ENCODE peak calls at places on chromosomes 12 and 14, in ten cellular contexts. V is GM23338, U is HL-60, C is stomach, P is HCT116, T is endothelial cell of umbilical vein, W is HepG2, A is transverse colon, K is spleen, Z is H1. N is an unnamed sample.

GRCh38 chr12:132152411-132152821 is 8.2 kb downstream of the NOC4L start:
- DNase-seq in V (no peak), U (no peak), C (no peak), P (no peak), T (no peak), W (no peak), A (no peak), K (no peak), Z (no peak), N (no peak)

GRCh38 chr14:69685217-69685616 is 73.8 kb downstream of the SUSD6 start:
- DNase-seq in V (no peak), U (no peak), C (no peak), P (no peak), T (peak), W (no peak), A (no peak), K (no peak), Z (no peak), N (no peak)

GRCh38 chr14:40058916-40059897 is 627.0 kb upstream of the FBXO33 start:
- DNase-seq in V (no peak), U (no peak), C (no peak), P (no peak), T (no peak), W (no peak), A (no peak), K (no peak), Z (no peak), N (no peak)

GRCh38 chr14:82872494-82872893 is 1338.8 kb upstream of the SEL1L start:
- DNase-seq in V (peak), U (no peak), C (no peak), P (no peak), T (no peak), W (no peak), A (no peak), K (no peak), Z (peak), N (no peak)

GRCh38 chr12:1798734-1799067 is 21.7 kb upstream of the LRTM2 start:
- DNase-seq in V (no peak), U (no peak), C (no peak), P (no peak), T (no peak), W (no peak), A (no peak), K (peak), Z (no peak), N (no peak)

GRCh38 chr12:43692064-43692463 is 66.5 kb downstream of the PUS7L start:
- DNase-seq in V (no peak), U (no peak), C (no peak), P (peak), T (peak), W (no peak), A (no peak), K (no peak), Z (no peak), N (no peak)

GRCh38 chr12:127810026-127810425 is 456.9 kb upstream of the TMEM132C start:
- DNase-seq in V (no peak), U (no peak), C (no peak), P (no peak), T (no peak), W (no peak), A (no peak), K (no peak), Z (no peak), N (no peak)

GRCh38 chr12:76398106-76398505 is 49.9 kb upstream of the BBS10 start:
- DNase-seq in V (no peak), U (no peak), C (no peak), P (no peak), T (no peak), W (no peak), A (no peak), K (no peak), Z (no peak), N (no peak)

GRCh38 chr12:6809056-6809455 is 12.6 kb upstream of the GPR162 start:
- DNase-seq in V (no peak), U (no peak), C (no peak), P (no peak), T (no peak), W (no peak), A (no peak), K (no peak), Z (no peak), N (no peak)

GRCh38 chr14:20197459-20197858 is 6.8 kb downstream of the OR11G2 start:
- DNase-seq in V (no peak), U (peak), C (no peak), P (no peak), T (no peak), W (no peak), A (no peak), K (no peak), Z (no peak), N (no peak)

GRCh38 chr12:59629890-59630289 is 34.1 kb downstream of the SLC16A7 start:
- DNase-seq in V (no peak), U (no peak), C (no peak), P (no peak), T (no peak), W (no peak), A (no peak), K (no peak), Z (no peak), N (no peak)

GRCh38 chr14:39365354-39365753 is 66.9 kb downstream of the FBXO33 start:
- DNase-seq in V (no peak), U (no peak), C (no peak), P (no peak), T (no peak), W (no peak), A (no peak), K (no peak), Z (no peak), N (no peak)

GRCh38 chr14:99334277-99334676 is 62.3 kb upstream of the BCL11B start:
- DNase-seq in V (no peak), U (no peak), C (no peak), P (no peak), T (no peak), W (no peak), A (no peak), K (peak), Z (no peak), N (no peak)

GRCh38 chr12:41345071-41345470 is 157.0 kb downstream of the PDZRN4 start:
- DNase-seq in V (no peak), U (no peak), C (no peak), P (no peak), T (no peak), W (no peak), A (no peak), K (no peak), Z (no peak), N (no peak)

GRCh38 chr12:75814856-75815754 is 216.5 kb downstream of the PHLDA1 start:
- DNase-seq in V (no peak), U (no peak), C (no peak), P (no peak), T (peak), W (no peak), A (no peak), K (no peak), Z (no peak), N (no peak)

GRCh38 chr12:50589650-50590435 is 85.1 kb downstream of the DIP2B start:
- DNase-seq in V (no peak), U (no peak), C (no peak), P (no peak), T (peak), W (no peak), A (no peak), K (no peak), Z (no peak), N (no peak)

GRCh38 chr14:69047255-69047654 is 68.2 kb upstream of the ACTN1 start:
- DNase-seq in V (no peak), U (no peak), C (no peak), P (no peak), T (no peak), W (no peak), A (no peak), K (no peak), Z (no peak), N (no peak)

GRCh38 chr12:51900323-51900889 is 6.9 kb upstream of the ACVRL1 start:
- DNase-seq in V (no peak), U (no peak), C (no peak), P (no peak), T (no peak), W (no peak), A (no peak), K (no peak), Z (no peak), N (no peak)

GRCh38 chr12:65826513-65827171 is 2.4 kb downstream of the HMGA2 start:
- DNase-seq in V (peak), U (no peak), C (no peak), P (no peak), T (peak), W (no peak), A (no peak), K (no peak), Z (no peak), N (no peak)

GRCh38 chr12:41011939-41012338 is 176.2 kb upstream of the PDZRN4 start:
- DNase-seq in V (peak), U (no peak), C (no peak), P (no peak), T (peak), W (peak), A (no peak), K (no peak), Z (no peak), N (no peak)

GRCh38 chr14:64758025-64758521 is 53.8 kb downstream of the PLEKHG3 start:
- DNase-seq in V (peak), U (no peak), C (no peak), P (no peak), T (no peak), W (no peak), A (peak), K (peak), Z (no peak), N (no peak)

GRCh38 chr12:59149995-59150642 is 229.8 kb upstream of the LRIG3 start:
- DNase-seq in V (peak), U (peak), C (no peak), P (peak), T (peak), W (peak), A (no peak), K (no peak), Z (no peak), N (no peak)

GRCh38 chr12:91021076-91021475 is 16.3 kb upstream of the EPYC start:
- DNase-seq in V (no peak), U (no peak), C (no peak), P (no peak), T (peak), W (no peak), A (no peak), K (no peak), Z (no peak), N (no peak)

GRCh38 chr14:40855343-40855742 is 751.3 kb upstream of the LRFN5 start:
- DNase-seq in V (no peak), U (no peak), C (no peak), P (no peak), T (no peak), W (no peak), A (no peak), K (no peak), Z (no peak), N (no peak)

GRCh38 chr14:22265319-22266140 is 323.5 kb downstream of the DAD1 start:
- DNase-seq in V (peak), U (no peak), C (no peak), P (no peak), T (no peak), W (no peak), A (no peak), K (no peak), Z (no peak), N (no peak)

GRCh38 chr14:96502621-96503251 is 554 bp downstream of the PAPOLA start:
- DNase-seq in V (peak), U (peak), C (peak), P (no peak), T (peak), W (peak), A (peak), K (peak), Z (peak), N (peak)

GRCh38 chr12:116977465-116978380 is 67.0 kb downstream of the FBXW8 start:
- DNase-seq in V (no peak), U (no peak), C (no peak), P (no peak), T (no peak), W (no peak), A (no peak), K (no peak), Z (no peak), N (no peak)

GRCh38 chr12:52389313-52390207 is 4.1 kb upstream of the KRT84 start:
- DNase-seq in V (peak), U (no peak), C (no peak), P (no peak), T (no peak), W (no peak), A (no peak), K (peak), Z (no peak), N (no peak)

GRCh38 chr14:34711169-34711568 is 3.2 kb downstream of the CFL2 start:
- DNase-seq in V (no peak), U (no peak), C (no peak), P (no peak), T (peak), W (no peak), A (peak), K (no peak), Z (no peak), N (no peak)

GRCh38 chr12:66154776-66155175 is 15.0 kb downstream of the TMBIM4 start:
- DNase-seq in V (no peak), U (no peak), C (no peak), P (no peak), T (no peak), W (no peak), A (no peak), K (no peak), Z (no peak), N (no peak)

GRCh38 chr12:69648476-69648875 is 37.8 kb upstream of the LRRC10 start:
- DNase-seq in V (no peak), U (no peak), C (no peak), P (no peak), T (no peak), W (peak), A (no peak), K (no peak), Z (no peak), N (no peak)

GRCh38 chr14:93974833-93975232 is 1.5 kb downstream of the ASB2 start:
- DNase-seq in V (no peak), U (peak), C (no peak), P (no peak), T (no peak), W (no peak), A (no peak), K (no peak), Z (no peak), N (no peak)

GRCh38 chr14:36515105-36515593 is 4.9 kb downstream of the NKX2-1 start:
- DNase-seq in V (peak), U (no peak), C (no peak), P (no peak), T (no peak), W (no peak), A (no peak), K (no peak), Z (peak), N (no peak)

GRCh38 chr12:46825526-46826414 is at the start of gene SLC38A4:
- DNase-seq in V (peak), U (no peak), C (no peak), P (no peak), T (peak), W (peak), A (peak), K (no peak), Z (peak), N (peak)

GRCh38 chr12:61854902-61855301 is 405.3 kb upstream of the USP15 start:
- DNase-seq in V (no peak), U (no peak), C (no peak), P (no peak), T (no peak), W (no peak), A (no peak), K (no peak), Z (no peak), N (no peak)

GRCh38 chr14:101466456-101467180 is 94.7 kb upstream of the DIO3 start:
- DNase-seq in V (no peak), U (no peak), C (no peak), P (no peak), T (no peak), W (no peak), A (no peak), K (peak), Z (peak), N (no peak)

DNA sequence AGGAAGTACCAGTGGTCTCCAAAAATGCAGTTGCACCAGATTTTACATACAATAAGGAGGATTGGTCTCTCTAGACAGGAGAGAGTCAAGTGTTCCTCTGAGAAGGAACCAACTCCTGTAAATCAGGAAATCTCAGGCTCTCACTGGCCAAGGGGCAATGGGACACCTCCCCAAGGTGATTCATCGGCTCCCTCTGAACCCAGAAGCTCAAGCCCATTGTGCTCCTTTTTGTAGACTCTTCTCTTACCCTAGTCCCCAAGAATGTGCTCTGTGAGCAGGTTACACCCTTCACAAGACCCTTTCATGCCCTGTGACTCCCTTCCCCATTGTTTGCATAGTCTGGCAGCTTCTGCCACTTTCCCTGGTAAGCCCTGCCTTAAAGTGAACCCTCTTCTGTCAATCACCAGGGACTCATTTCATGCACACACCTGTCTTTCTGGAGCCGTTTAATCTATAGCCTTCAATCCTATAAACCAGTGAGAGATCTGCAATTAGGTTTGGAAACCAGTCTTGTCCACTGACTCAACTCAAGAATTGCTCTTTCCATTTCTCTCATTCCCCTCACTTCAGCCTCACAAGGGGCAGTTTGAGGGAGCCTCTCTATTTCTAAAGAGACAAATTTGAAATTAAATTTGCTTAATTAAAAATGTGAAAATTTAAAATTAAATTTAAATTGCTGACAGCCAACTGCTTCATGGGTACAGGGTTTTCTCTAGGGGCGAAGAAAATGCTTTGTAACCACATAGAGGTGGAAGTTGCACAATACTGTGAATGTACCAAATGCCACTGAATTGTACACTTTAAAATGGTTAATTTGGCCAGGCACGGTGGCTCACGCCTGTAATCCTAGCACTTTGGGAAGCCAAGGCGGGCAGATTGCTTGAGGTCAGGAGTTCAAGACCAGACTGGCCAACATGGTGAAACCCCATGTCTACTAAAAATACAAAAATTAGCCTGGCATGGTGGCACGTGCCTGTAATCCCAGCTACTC is 38.3 kb upstream of the LTA4H start:
- DNase-seq in V (peak), U (peak), C (no peak), P (no peak), T (no peak), W (no peak), A (no peak), K (no peak), Z (no peak), N (no peak)
- H3K27ac ChIP-seq in V (no peak), U (no peak), C (no peak), P (no peak), T (no peak), W (no peak), A (no peak), K (no peak), Z (no peak), N (no peak)

DNA sequence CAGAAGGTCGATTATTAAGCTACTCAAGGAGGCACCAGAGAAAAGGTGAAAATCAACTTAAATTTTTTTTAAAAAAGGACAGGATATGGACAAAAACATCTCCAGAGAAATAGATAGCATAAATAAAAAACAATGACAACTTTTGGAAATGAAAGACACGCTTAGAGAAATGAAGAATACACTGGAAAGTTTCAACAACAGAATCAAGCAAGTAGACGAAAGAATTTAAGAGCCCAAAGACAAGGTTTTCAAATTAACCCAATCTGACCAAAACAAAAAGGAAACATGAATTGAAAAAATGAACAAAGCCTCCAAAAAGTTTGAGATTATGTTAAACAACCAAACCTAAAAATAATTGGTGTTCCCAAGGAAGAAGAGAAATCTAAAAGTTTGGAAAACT is 191.1 kb upstream of the BMP4 start:
- DNase-seq in V (no peak), U (no peak), C (no peak), P (no peak), T (no peak), W (no peak), A (no peak), K (no peak), Z (no peak), N (no peak)
- TF ChIP-seq POLR2AphosphoS5 in V (no peak), U (no peak), C (no peak), P (no peak), T (no peak), W (no peak), A (no peak), K (no peak), Z (no peak), N (no peak)

GRCh38 chr12:109716092-109716479 is 2.5 kb downstream of the FAM222A start:
- DNase-seq in V (no peak), U (no peak), C (no peak), P (no peak), T (no peak), W (no peak), A (no peak), K (no peak), Z (no peak), N (no peak)
- H3K4me3 ChIP-seq in V (no peak), U (no peak), C (no peak), P (no peak), T (no peak), W (no peak), A (no peak), K (no peak), Z (no peak), N (no peak)

DNA sequence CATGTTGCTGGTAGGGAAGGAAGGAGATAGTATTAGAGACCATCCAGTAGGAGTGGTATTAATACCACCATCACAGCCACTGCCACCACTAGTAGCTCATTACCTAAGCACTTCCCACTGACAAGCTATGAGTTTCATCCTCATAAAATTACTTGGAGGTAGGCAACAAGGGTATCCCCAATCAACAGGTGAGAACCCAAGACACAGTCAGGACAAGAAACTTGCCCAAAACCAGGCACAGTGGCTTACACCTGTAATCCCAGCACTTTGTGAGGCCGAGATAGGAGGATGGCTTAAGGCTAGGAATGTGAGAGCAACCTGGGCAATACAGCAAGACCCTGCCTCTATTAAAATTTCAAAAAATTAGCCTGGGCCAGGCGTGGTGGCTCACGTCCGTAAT is 5.5 kb downstream of the ADCY6 start:
- DNase-seq in V (no peak), U (no peak), C (no peak), P (no peak), T (no peak), W (no peak), A (no peak), K (no peak), Z (no peak), N (no peak)
- H3K27ac ChIP-seq in V (no peak), U (no peak), C (no peak), P (no peak), T (no peak), W (no peak), A (no peak), K (no peak), Z (no peak), N (no peak)

GRCh38 chr14:63243646-63244045 is 39.4 kb downstream of the RHOJ start:
- DNase-seq in V (no peak), U (no peak), C (no peak), P (no peak), T (no peak), W (no peak), A (no peak), K (no peak), Z (no peak), N (no peak)

GRCh38 chr14:63248211-63248610 is 44.0 kb downstream of the RHOJ start:
- DNase-seq in V (no peak), U (no peak), C (no peak), P (no peak), T (peak), W (no peak), A (no peak), K (no peak), Z (no peak), N (no peak)

GRCh38 chr14:63249112-63249511 is 44.9 kb downstream of the RHOJ start:
- DNase-seq in V (no peak), U (no peak), C (no peak), P (no peak), T (peak), W (no peak), A (no peak), K (no peak), Z (no peak), N (no peak)

DNA sequence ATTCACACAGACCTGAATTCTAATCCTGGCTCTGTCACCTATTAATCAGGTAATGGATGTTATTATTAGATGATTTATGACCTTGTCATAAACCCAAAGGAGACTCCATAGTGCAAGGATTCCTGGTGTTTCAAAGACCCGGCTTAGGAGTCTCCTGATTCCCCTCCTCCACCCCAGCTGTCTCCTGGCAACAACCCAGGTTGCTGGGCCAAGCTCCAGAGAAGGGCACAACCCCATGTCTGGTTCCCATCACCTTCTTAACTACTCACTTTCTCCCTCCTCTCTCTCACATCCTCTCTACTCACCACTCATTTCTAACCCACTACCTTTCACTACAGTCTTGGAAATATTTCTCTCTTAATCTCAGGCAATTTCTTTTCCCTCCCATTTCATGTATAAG is 41.6 kb downstream of the RHOJ start:
- DNase-seq in V (no peak), U (no peak), C (no peak), P (no peak), T (peak), W (no peak), A (no peak), K (no peak), Z (no peak), N (no peak)
- TF ChIP-seq POLR2AphosphoS5 in V (no peak), U (no peak), C (no peak), P (no peak), T (peak), W (no peak), A (no peak), K (no peak), Z (no peak), N (no peak)

N was measured in upper lobe of left lung.